ENCODE peak calls at places on chromosome X, in nine cellular contexts. T is EH, O is AML-193, E is body of pancreas, V is iPS DF 6.9, Z is brain microvascular endothelial cell, J is left lung, S is D341Med, C is adipocyte. D is an unnamed sample.

GRCh38 chrX:16836371-16836770 is 33.8 kb downstream of the RBBP7 start:
- DNase-seq in T (no peak), O (no peak), E (peak), V (no peak), Z (no peak), J (no peak), S (peak), C (no peak), D (no peak)

GRCh38 chrX:101078716-101079115 is at the start of gene TMEM35A:
- DNase-seq in T (peak), O (no peak), E (no peak), V (no peak), Z (peak), J (no peak), S (no peak), C (peak), D (no peak)

GRCh38 chrX:70436380-70436779 is 8.3 kb upstream of the DLG3 start:
- DNase-seq in T (no peak), O (no peak), E (no peak), V (no peak), Z (no peak), J (no peak), S (peak), C (no peak), D (no peak)

GRCh38 chrX:110944793-110945466 is 149.3 kb upstream of the CHRDL1 start:
- DNase-seq in T (no peak), O (no peak), E (peak), V (no peak), Z (no peak), J (no peak), S (no peak), C (no peak), D (no peak)

GRCh38 chrX:54865208-54865607 is 55.4 kb upstream of the TRO start:
- DNase-seq in T (no peak), O (no peak), E (no peak), V (no peak), Z (no peak), J (no peak), S (peak), C (no peak), D (no peak)

GRCh38 chrX:2928583-2929434 is at the start of gene ARSD:
- DNase-seq in T (peak), O (no peak), E (peak), V (peak), Z (peak), J (peak), S (peak), C (peak), D (peak)

GRCh38 chrX:10310502-10310901 is 153.7 kb downstream of the CLCN4 start:
- DNase-seq in T (no peak), O (no peak), E (no peak), V (no peak), Z (no peak), J (no peak), S (no peak), C (no peak), D (no peak)

GRCh38 chrX:32591589-32591988 is 619.8 kb downstream of the DMD start:
- DNase-seq in T (no peak), O (no peak), E (no peak), V (no peak), Z (no peak), J (peak), S (no peak), C (no peak), D (no peak)